ENCODE peak calls at places on chromosomes 13 and 19, in nine cellular contexts. F, Y, S, U, W, P, V, I and A are unnamed samples.
A peak's percentile ranks its signal among the peaks of the same experiment; 100 is the strongest.

GRCh38 chr13:83450586-83450985 is 431.7 kb downstream of the SLITRK1 start:
- DNase-seq in V (no peak), F (no peak), P (no peak), U (no peak), S (no peak), W (no peak), Y (no peak), I (no peak), A (no peak)

GRCh38 chr13:44048326-44048725 is 168.6 kb downstream of the LACC1 start:
- DNase-seq in P (no peak), V (no peak), W (no peak), F (no peak), I (no peak), S (no peak), Y (no peak), U (no peak), A (no peak)

GRCh38 chr19:52991484-52991883 is 22.2 kb upstream of the ERVV-1 start:
- DNase-seq in F (no peak), I (no peak), P (peak; percentile 77), S (no peak), U (no peak), V (no peak), W (no peak), Y (no peak), A (no peak)

GRCh38 chr13:109646423-109646822 is 140.0 kb downstream of the IRS2 start:
- DNase-seq in W (no peak), P (no peak), I (no peak), Y (no peak), F (no peak), S (no peak), U (no peak), V (no peak), A (no peak)

GRCh38 chr19:58387338-58388174 is 487 bp downstream of the RPS5 start:
- DNase-seq in U (no peak), F (no peak), Y (no peak), P (no peak), S (no peak), I (no peak), W (no peak), V (no peak), A (peak; percentile 66)

GRCh38 chr13:95185851-95186250 is 115.4 kb downstream of the ABCC4 start:
- DNase-seq in Y (no peak), S (no peak), P (no peak), U (no peak), V (no peak), I (no peak), W (no peak), F (no peak), A (no peak)

GRCh38 chr19:45899919-45900589 is 2.4 kb downstream of the MYPOP start:
- DNase-seq in W (no peak), U (no peak), F (no peak), P (no peak), S (no peak), I (no peak), V (no peak), Y (no peak), A (no peak)

GRCh38 chr13:57630661-57631606 is 610 bp upstream of the PCDH17 start:
- DNase-seq in S (no peak), P (peak; percentile 50), V (no peak), Y (peak; percentile 66), W (peak; percentile 11), F (no peak), I (no peak), U (no peak), A (no peak)

GRCh38 chr13:91398413-91399188 is at the start of gene GPC5:
- DNase-seq in P (peak; percentile 74), Y (peak; percentile 97), I (peak; percentile 88), S (peak; percentile 80), V (peak; percentile 76), W (peak; percentile 80), U (peak; percentile 53), F (peak; percentile 55), A (peak; percentile 78)

GRCh38 chr19:15671891-15672579 is 852 bp upstream of the CYP4F12 start:
- DNase-seq in P (no peak), F (no peak), I (no peak), V (no peak), Y (no peak), W (no peak), U (no peak), S (no peak), A (no peak)

GRCh38 chr13:73844986-73845385 is 289.2 kb downstream of the KLF12 start:
- DNase-seq in Y (no peak), U (no peak), F (no peak), W (no peak), P (no peak), I (no peak), V (no peak), S (no peak), A (no peak)

GRCh38 chr19:5843295-5843927 is 3.9 kb upstream of the FUT6 start:
- DNase-seq in W (no peak), P (no peak), I (no peak), Y (peak; percentile 74), V (no peak), F (no peak), S (no peak), U (no peak), A (no peak)

DNA sequence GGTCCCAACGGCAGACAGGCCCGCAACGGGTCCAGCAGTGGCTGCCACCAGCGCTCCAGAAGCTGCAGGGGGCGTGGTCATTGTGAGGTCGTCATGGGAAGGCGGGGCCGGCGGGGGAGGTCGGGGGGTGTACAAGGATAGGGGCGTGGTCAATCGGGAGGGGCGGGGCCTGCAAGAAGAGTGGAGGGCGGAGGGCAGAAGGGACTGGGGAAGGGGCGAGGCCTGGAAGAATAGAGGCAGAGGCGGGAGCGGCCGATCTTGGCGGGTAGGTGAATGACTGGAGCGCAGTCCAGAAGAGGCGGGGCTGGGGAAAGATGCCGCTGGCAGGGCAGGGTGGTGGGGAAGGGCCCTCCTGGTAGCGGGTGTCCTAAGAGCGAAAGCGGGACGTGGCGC is 4.3 kb downstream of the FUZ start:
- DNase-seq in U (peak; percentile 98), Y (peak; percentile 95), F (peak; percentile 96), W (peak; percentile 98), V (peak; percentile 98), S (peak; percentile 96), I (peak; percentile 96), P (peak; percentile 85), A (peak; percentile 94)
- TF ChIP-seq POLR2A in U (peak; percentile 35), Y (peak; percentile 63), F (peak; percentile 66), W (no peak), V (no peak), S (no peak), I (no peak), P (no peak), A (no peak)

GRCh38 chr19:10110972-10111317 is 548 bp upstream of the P2RY11 start:
- DNase-seq in V (no peak), S (no peak), U (no peak), I (no peak), Y (peak; percentile 73), W (no peak), F (no peak), P (no peak), A (no peak)

GRCh38 chr19:10113592-10113963 is 2.1 kb downstream of the P2RY11 start:
- DNase-seq in I (no peak), Y (no peak), U (no peak), P (no peak), F (no peak), S (no peak), V (no peak), W (peak; percentile 42), A (no peak)

GRCh38 chr19:10111405-10111811 is at the start of gene P2RY11:
- DNase-seq in V (no peak), U (no peak), P (no peak), Y (no peak), W (no peak), I (peak; percentile 66), S (no peak), F (no peak), A (no peak)

GRCh38 chr19:10112895-10113591 is 1.6 kb downstream of the P2RY11 start:
- DNase-seq in U (no peak), S (peak; percentile 64), I (peak; percentile 71), W (peak; percentile 71), Y (peak; percentile 89), V (no peak), F (no peak), P (no peak), A (peak; percentile 53)

DNA sequence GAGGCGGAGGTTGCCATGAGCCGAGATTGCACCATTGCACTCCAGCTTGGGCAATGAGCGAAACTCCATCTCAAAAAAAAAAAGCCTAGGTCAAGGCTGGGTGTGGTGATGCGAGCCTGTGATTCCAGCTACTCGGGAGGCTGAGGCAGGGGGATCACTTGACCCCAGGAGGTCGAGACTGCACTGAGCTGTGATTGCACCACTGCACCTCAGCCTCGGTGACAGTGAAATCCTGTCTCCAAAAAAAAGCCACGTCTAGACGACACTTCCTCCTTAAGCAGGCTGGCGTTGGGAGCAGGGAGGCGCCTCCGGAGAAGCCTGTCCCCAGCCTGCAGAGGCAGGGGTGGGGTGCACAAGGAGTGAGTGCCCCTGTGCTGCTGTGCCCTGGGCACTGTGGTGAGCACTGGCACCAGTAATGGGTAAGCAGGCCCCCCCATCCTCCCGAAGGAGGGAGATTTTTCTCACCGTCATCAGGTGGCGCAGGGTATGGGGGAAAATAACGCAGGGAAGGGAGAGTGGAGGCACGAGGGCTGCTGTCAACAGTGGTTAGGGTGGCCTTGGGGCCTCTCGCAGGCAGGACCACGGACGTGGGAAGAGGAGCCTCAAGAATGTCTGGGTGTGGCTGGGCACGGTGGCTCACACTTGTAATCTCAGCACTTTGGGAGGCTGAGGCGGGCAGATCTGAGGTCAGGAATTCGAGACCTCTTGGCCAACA is 701 bp downstream of the P2RY11 start:
- DNase-seq in V (no peak), U (no peak), W (no peak), Y (no peak), F (no peak), S (no peak), I (no peak), P (no peak), A (no peak)
- TF ChIP-seq POLR2A in V (no peak), U (no peak), W (peak; percentile 9), Y (no peak), F (no peak), S (no peak), I (no peak), P (no peak), A (peak; percentile 41)

DNA sequence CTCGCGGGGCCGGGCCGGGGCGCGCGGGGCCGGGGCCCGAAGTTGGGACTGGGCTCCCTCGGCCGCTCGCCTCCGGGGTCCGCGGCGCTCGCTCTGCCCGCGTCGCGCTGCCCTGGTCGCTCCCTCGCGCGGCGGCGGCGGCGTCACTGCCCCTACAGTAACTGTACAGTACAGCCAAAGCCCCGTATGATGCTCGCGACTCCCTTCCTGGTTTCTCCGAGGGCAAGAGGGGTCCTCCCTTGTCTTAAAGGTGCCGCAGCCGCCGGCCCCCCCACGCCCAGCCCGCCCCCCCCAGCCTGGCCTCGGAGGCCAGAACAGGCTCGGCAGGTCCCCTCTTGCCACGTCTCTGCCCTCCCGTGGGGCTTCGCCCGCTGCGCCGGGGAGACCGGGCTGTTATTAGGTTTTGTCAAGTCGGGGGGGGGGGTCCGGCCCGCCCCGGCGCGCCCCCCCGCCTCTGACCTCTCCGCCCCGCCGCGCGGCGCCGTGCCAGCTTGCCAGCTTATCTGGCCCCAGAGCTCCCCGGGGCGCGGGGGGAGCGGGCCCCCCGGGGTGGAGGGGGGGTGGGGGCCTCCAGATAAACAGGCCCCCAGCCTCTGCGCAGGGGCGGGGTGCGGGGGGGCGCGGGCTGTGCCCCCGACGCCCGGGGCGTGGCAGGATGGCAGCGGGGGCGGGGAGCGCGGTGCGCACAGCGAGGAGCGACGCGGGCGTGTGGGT is at the start of gene ZBTB7A:
- DNase-seq in S (peak; percentile 91), U (peak; percentile 79), W (peak; percentile 90), I (peak; percentile 90), F (peak; percentile 74), V (peak; percentile 95), P (peak; percentile 63), Y (peak; percentile 96), A (peak; percentile 98)
- TF ChIP-seq POLR2A in S (no peak), U (no peak), W (peak; percentile 16), I (no peak), F (no peak), V (no peak), P (no peak), Y (peak; percentile 18), A (no peak)

GRCh38 chr13:40115456-40115855 is 460.0 kb downstream of the COG6 start:
- DNase-seq in S (no peak), U (no peak), W (no peak), I (no peak), P (peak; percentile 40), Y (no peak), V (no peak), F (no peak), A (no peak)
- TF ChIP-seq POLR2A in S (no peak), U (no peak), W (no peak), I (no peak), P (no peak), Y (no peak), V (no peak), F (no peak), A (no peak)